ENCODE peak calls at places on chromosome 7, in nine cellular contexts. V, E, W, X, D, P, A, K and Q are unnamed samples.
A peak's percentile ranks its signal among the peaks of the same experiment; 100 is the strongest.

GRCh38 chr7:55177589-55178261 is 158.9 kb downstream of the EGFR start:
- DNase-seq in X (no peak), W (no peak), K (no peak), V (no peak), P (no peak), A (peak; percentile 66), E (no peak), D (peak; percentile 62), Q (no peak)

GRCh38 chr7:98229991-98230745 is 18.9 kb downstream of the BHLHA15 start:
- DNase-seq in W (peak; percentile 26), P (no peak), A (no peak), X (no peak), K (no peak), D (no peak), E (no peak), V (no peak), Q (no peak)

GRCh38 chr7:88477957-88478356 is 171.3 kb upstream of the STEAP4 start:
- DNase-seq in E (no peak), A (no peak), D (no peak), W (no peak), X (no peak), K (no peak), V (no peak), P (no peak), Q (no peak)

GRCh38 chr7:124702385-124702784 is 63.2 kb downstream of the GPR37 start:
- DNase-seq in X (no peak), K (no peak), W (no peak), V (no peak), A (no peak), E (no peak), P (no peak), D (peak; percentile 49), Q (no peak)

GRCh38 chr7:5274441-5274840 is 8.3 kb upstream of the SLC29A4 start:
- DNase-seq in A (no peak), X (no peak), E (no peak), K (no peak), D (no peak), W (no peak), P (no peak), V (no peak), Q (no peak)

GRCh38 chr7:30019960-30020359 is 6.5 kb downstream of the FKBP14 start:
- DNase-seq in X (no peak), A (no peak), E (no peak), K (no peak), W (no peak), V (no peak), P (peak; percentile 37), D (peak; percentile 10), Q (no peak)

GRCh38 chr7:20217193-20217948 is at the start of gene MACC1:
- DNase-seq in X (no peak), E (peak; percentile 96), A (no peak), D (no peak), V (peak; percentile 93), P (no peak), K (peak; percentile 82), W (peak; percentile 42), Q (no peak)

GRCh38 chr7:134636008-134636449 is 10.6 kb upstream of the BPGM start:
- DNase-seq in A (no peak), X (no peak), K (no peak), D (no peak), P (peak; percentile 65), V (no peak), E (peak; percentile 73), W (no peak), Q (no peak)

GRCh38 chr7:22482476-22482875 is 17.5 kb downstream of the STEAP1B start:
- DNase-seq in E (no peak), K (no peak), D (no peak), X (no peak), P (no peak), V (no peak), W (no peak), A (no peak), Q (no peak)

GRCh38 chr7:121138262-121138933 is 149.9 kb downstream of the CPED1 start:
- DNase-seq in E (peak; percentile 54), A (no peak), W (no peak), V (no peak), D (no peak), P (no peak), X (no peak), K (no peak), Q (no peak)

GRCh38 chr7:144428431-144428830 is 24.9 kb upstream of the NOBOX start:
- DNase-seq in P (no peak), V (no peak), E (no peak), K (no peak), A (no peak), W (no peak), D (no peak), X (no peak), Q (no peak)

GRCh38 chr7:112018305-112019030 is 187.7 kb downstream of the DOCK4 start:
- DNase-seq in E (no peak), V (no peak), K (no peak), P (no peak), X (no peak), W (no peak), A (no peak), D (no peak), Q (no peak)

GRCh38 chr7:96143495-96144259 is 178.2 kb downstream of the SLC25A13 start:
- DNase-seq in X (no peak), W (no peak), A (no peak), P (no peak), V (no peak), E (no peak), D (no peak), K (no peak), Q (no peak)

GRCh38 chr7:126228356-126229061 is 1024.2 kb downstream of the GRM8 start:
- DNase-seq in E (no peak), V (no peak), K (no peak), D (no peak), X (no peak), P (no peak), A (no peak), W (no peak), Q (no peak)

GRCh38 chr7:25189197-25189596 is 39.1 kb downstream of the NPVF start:
- DNase-seq in A (no peak), E (no peak), W (no peak), X (no peak), P (no peak), K (no peak), D (no peak), V (no peak), Q (no peak)

GRCh38 chr7:44473295-44473694 is 17.2 kb downstream of the NUDCD3 start:
- DNase-seq in A (no peak), X (no peak), D (peak; percentile 49), P (no peak), E (no peak), K (no peak), V (no peak), W (no peak), Q (no peak)

GRCh38 chr7:125927556-125927955 is 997.9 kb upstream of the POT1 start:
- DNase-seq in E (no peak), X (no peak), W (no peak), V (no peak), K (no peak), D (no peak), A (no peak), P (no peak), Q (no peak)

GRCh38 chr7:116528008-116528789 is 3.4 kb downstream of the CAV1 start:
- DNase-seq in A (peak; percentile 76), D (peak; percentile 97), X (no peak), V (peak; percentile 54), K (no peak), P (peak; percentile 92), W (peak; percentile 64), E (no peak), Q (peak; percentile 83)

GRCh38 chr7:157465597-157466348 is 129.0 kb downstream of the DNAJB6 start:
- DNase-seq in A (no peak), X (no peak), P (no peak), V (no peak), D (no peak), W (no peak), K (peak; percentile 20), E (no peak), Q (no peak)

DNA sequence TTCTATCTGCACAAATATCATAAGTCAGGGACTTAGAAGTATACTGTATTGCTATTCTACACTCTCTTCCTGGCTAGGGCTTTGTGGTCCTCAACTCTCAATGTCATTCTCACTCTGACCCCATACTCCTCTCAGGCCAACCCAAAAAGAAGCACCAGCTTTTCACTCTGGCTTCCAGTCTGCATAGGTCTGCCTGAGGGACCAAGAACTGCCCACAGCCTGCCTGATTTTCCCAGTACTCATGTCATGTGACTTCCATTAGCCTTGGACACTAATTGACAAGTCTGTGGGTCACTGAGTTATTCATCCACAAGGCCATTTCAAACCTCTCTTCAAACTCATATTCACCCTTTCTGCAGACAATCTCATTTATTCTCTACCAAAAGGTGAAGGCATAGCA is 19.8 kb downstream of the PMPCB start:
- DNase-seq in W (no peak), E (no peak), K (no peak), P (no peak), D (no peak), X (no peak), V (no peak), A (no peak), Q (no peak)
- H3K4me1 ChIP-seq in W (no peaks in the 10 kb centered on the region), E (no peaks in the 10 kb centered on the region), K (no peaks in the 10 kb centered on the region), P (no peaks in the 10 kb centered on the region), D (no peaks in the 10 kb centered on the region), X (no peaks in the 10 kb centered on the region), V (no peaks in the 10 kb centered on the region), A (no peaks in the 10 kb centered on the region), Q (no peaks in the 10 kb centered on the region)

DNA sequence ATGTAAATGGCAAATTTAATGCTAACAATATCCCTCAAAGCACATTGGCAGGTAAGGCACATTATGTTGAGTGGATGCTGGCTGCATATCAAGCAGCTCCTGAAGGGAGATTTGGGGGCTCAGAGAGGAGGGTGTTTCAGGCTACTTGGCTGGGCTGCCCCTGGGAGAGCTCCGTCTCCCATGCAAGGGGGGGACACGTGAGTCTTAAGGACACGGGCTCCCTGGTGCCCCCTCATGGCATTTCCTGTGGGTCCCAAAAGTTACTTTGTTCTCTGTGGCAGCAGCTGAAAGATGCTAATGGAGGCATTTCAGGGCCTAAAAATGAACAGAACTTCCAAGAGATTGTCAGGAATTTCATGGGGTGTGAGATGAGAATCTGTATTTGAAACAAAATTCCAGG is 143.3 kb downstream of the HERPUD2 start:
- DNase-seq in P (no peak), X (no peak), K (no peak), D (no peak), W (no peak), V (no peak), E (no peak), A (no peak), Q (no peak)
- TF ChIP-seq CTCF in P (no peak), X (no peak), K (no peak), D (no peak), W (no peak), V (no peak), E (no peak), A (no peak), Q (no peak)

GRCh38 chr7:47538846-47539311 is 43.0 kb downstream of the TNS3 start:
- DNase-seq in D (no peak), K (no peak), X (no peak), E (no peak), W (no peak), P (no peak), A (no peak), V (no peak), Q (no peak)
- H3K27ac ChIP-seq in D (no peak overlapping the region), K (no peak overlapping the region), X (no peak overlapping the region), E (no peak overlapping the region), W (no peak overlapping the region), P (no peak overlapping the region), A (no peak overlapping the region), V (no peak overlapping the region), Q (no peak overlapping the region)

DNA sequence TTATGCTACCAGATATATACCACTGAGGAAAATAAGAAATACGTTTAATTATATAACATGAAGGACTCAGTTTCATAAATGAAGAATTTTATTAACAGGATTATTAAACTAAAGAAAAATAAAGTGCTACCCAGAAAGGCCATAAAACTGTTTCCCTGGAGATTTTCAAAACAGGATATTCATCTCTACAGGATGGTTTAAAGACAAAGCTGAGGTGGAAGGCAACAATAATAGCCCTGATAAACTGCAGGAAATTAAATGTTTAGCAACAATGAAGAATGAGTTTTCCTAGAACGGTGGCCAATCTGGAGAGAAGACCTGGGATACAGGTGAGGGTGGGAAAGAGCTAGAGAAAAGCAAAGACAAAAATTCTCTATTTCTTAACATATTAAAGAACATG is 11.9 kb downstream of the RHEB start:
- DNase-seq in V (no peak), W (no peak), D (no peak), E (no peak), P (peak; percentile 47), A (no peak), X (no peak), K (no peak), Q (no peak)
- H3K4me1 ChIP-seq in V (no peaks in the 10 kb centered on the region), W (peaks cover 11% of the 10 kb centered on the region), D (peaks cover 11% of the 10 kb centered on the region), E (peaks cover 2% of the 10 kb centered on the region), P (peaks cover 7% of the 10 kb centered on the region), A (peaks cover 61% of the 10 kb centered on the region), X (peaks cover 37% of the 10 kb centered on the region), K (peaks cover 78% of the 10 kb centered on the region), Q (peaks cover 41% of the 10 kb centered on the region)